ENCODE peak calls at places on chromosome 5, in five cellular contexts. P is NCI-H510A treated with DMSO at 0.1 percent for 48 hours; G is stimulated activated CD8-positive, alpha-beta memory T cell treated with anti-CD3 and anti-CD28 coated beads, Interleukin-4, amount 100 ng/mL, for 4 hours; B is nephron progenitor cell; O is stimulated activated CD4-positive, alpha-beta T cell treated with anti-CD3 and anti-CD28 coated beads, Interleukin-12 subunit alpha, Interleukin-12 subunit beta, amount 100 ng/mL, for 24 hours. H is an unnamed sample.

GRCh38 chr5:77981820-77982219 is 205.7 kb upstream of the TBCA start:
- DNase-seq in P (no peak), G (no peak), B (no peak), O (no peak), H (no peak)

GRCh38 chr5:116626272-116626723 is 51.7 kb upstream of the SEMA6A start:
- DNase-seq in P (no peak), G (no peak), B (no peak), O (no peak), H (peak; percentile 3)

GRCh38 chr5:175418252-175418651 is 25.7 kb downstream of the DRD1 start:
- DNase-seq in P (no peak), G (no peak), B (no peak), O (no peak), H (no peak)

GRCh38 chr5:20832204-20833080 is 844.4 kb upstream of the CDH18 start:
- DNase-seq in P (no peak), G (no peak), B (no peak), O (no peak), H (peak; percentile 0)

GRCh38 chr5:107295914-107296313 is 374.8 kb downstream of the EFNA5 start:
- DNase-seq in P (no peak), G (no peak), B (no peak), O (no peak), H (no peak)

GRCh38 chr5:38339446-38339845 is 81.1 kb downstream of the EGFLAM start:
- DNase-seq in P (no peak), G (no peak), B (no peak), O (no peak), H (no peak)

GRCh38 chr5:153896701-153897100 is 142.0 kb downstream of the FAM114A2 start:
- DNase-seq in P (no peak), G (no peak), B (no peak), O (no peak), H (peak; percentile 66)

GRCh38 chr5:76537073-76537543 is 86.1 kb downstream of the F2RL2 start:
- DNase-seq in P (no peak), G (no peak), B (no peak), O (no peak), H (no peak)

GRCh38 chr5:76180817-76181805 is 97.9 kb downstream of the SV2C start:
- DNase-seq in P (no peak), G (no peak), B (no peak), O (no peak), H (no peak)